ENCODE peak calls at places on chromosome 21, in eight cellular contexts. U is uterus, I is A549, S is upper lobe of left lung, E is neural progenitor cell, B is body of pancreas, Z is AG10803, W is foreskin fibroblast. G is an unnamed sample.

GRCh38 chr21:31938330-31939301 is 65.8 kb downstream of the HUNK start:
- DNase-seq in U (no peak), I (no peak), S (no peak), E (no peak), B (peak; percentile 38), Z (no peak), W (no peak), G (no peak)

GRCh38 chr21:25717491-25718139 is 17.1 kb downstream of the ATP5PF start:
- DNase-seq in U (no peak), I (no peak), S (no peak), E (no peak), B (no peak), Z (peak; percentile 23), W (peak; percentile 30), G (no peak)

GRCh38 chr21:42056996-42057689 is 14.0 kb upstream of the UMODL1 start:
- DNase-seq in U (no peak), I (no peak), S (peak; percentile 69), E (no peak), B (peak; percentile 62), Z (peak; percentile 98), W (peak; percentile 40), G (no peak)

GRCh38 chr21:35976929-35977328 is 83.4 kb downstream of the SETD4 start:
- DNase-seq in U (no peak), I (no peak), S (no peak), E (no peak), B (no peak), Z (no peak), W (no peak), G (no peak)

GRCh38 chr21:32807717-32808380 is 36.3 kb upstream of the PAXBP1 start:
- DNase-seq in U (peak; percentile 52), I (no peak), S (no peak), E (peak; percentile 37), B (no peak), Z (peak; percentile 76), W (no peak), G (no peak)

GRCh38 chr21:8990326-8991087 is 1530.9 kb upstream of the TPTE start:
- DNase-seq in U (no peak), I (no peak), S (no peak), E (no peak), B (no peak), Z (no peak), W (no peak), G (no peak)

GRCh38 chr21:32739946-32740345 is 12.1 kb upstream of the SYNJ1 start:
- DNase-seq in U (no peak), I (no peak), S (no peak), E (no peak), B (no peak), Z (no peak), W (no peak), G (no peak)

GRCh38 chr21:39364949-39365348 is 16.1 kb upstream of the HMGN1 start:
- DNase-seq in U (no peak), I (no peak), S (no peak), E (no peak), B (no peak), Z (no peak), W (no peak), G (no peak)

GRCh38 chr21:34570315-34570714 is 44.6 kb downstream of the RCAN1 start:
- DNase-seq in U (no peak), I (no peak), S (no peak), E (no peak), B (no peak), Z (no peak), W (no peak), G (no peak)

GRCh38 chr21:34571994-34572393 is 42.9 kb downstream of the RCAN1 start:
- DNase-seq in U (no peak), I (no peak), S (no peak), E (no peak), B (no peak), Z (no peak), W (no peak), G (no peak)

GRCh38 chr21:34569381-34569979 is 45.4 kb downstream of the RCAN1 start:
- DNase-seq in U (no peak), I (no peak), S (no peak), E (no peak), B (no peak), Z (no peak), W (no peak), G (no peak)

GRCh38 chr21:34565238-34565637 is 49.7 kb downstream of the RCAN1 start:
- DNase-seq in U (no peak), I (no peak), S (no peak), E (no peak), B (no peak), Z (no peak), W (no peak), G (no peak)

DNA sequence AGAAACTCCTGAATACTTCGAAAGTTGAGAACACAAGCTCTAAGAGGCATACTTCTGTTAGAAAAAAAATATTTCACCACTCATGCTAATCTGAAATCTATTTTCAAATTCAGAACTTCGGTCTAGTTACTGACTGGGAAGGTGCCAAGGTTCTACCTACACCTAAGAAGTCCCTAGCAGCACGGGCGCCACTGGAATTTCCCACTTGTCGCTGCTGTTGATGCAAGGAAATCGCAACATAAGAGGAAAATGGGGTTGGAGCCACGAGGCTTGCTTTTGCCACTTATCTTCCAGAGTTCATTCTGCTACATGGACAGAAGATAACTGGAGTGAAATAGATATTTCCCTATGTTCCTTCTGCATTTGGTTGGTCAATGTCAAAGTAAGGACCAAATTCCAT is 47.3 kb downstream of the RCAN1 start:
- DNase-seq in U (no peak), I (no peak), S (no peak), E (no peak), B (no peak), Z (no peak), W (no peak), G (no peak)
- TF ChIP-seq CTCF in U (no peak), I (no peak), S (no peak), E (no peak), B (no peak), Z (no peak), W (no peak), G (no peak)

GRCh38 chr21:38171723-38172344 is 85.0 kb upstream of the KCNJ15 start:
- DNase-seq in U (no peak), I (no peak), S (no peak), E (peak; percentile 72), B (no peak), Z (peak; percentile 67), W (peak; percentile 73), G (no peak)
- TF ChIP-seq CTCF in U (no peak), I (no peak), S (no peak), E (no peak), B (no peak), Z (peak; percentile 25), W (peak; percentile 2), G (peak; percentile 39)

DNA sequence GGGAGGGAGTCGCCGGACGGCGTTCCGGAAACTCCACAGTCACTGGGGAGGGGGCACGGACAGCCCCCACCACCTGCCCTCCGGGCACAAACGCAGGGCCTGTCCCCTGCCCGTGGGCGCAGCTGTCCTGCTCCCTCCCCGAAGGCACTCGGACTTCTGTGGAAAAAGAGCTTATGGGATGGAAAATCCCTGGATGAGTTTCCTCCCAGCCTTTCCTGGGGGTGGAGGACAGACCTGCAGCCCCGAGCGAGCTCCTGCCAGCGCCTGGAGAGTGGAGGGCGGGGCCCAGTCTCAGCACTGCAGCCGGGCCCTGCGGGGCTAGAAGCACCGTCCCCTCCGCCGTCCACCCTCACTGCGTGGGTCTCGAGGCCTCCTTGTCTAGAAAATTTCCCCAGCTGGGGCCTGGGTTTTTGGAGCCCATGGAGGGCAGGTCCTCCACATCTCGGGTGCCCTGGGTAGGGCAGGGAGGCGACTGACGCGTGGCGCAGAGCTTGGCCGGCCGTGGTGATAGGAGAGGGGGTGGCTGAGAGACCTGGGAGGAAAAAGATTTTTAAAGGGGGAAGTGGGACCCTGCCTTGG is 6.5 kb upstream of the COL6A1 start:
- DNase-seq in U (peak; percentile 87), I (no peak), S (peak; percentile 82), E (peak; percentile 56), B (no peak), Z (no peak), W (no peak), G (peak; percentile 72)
- TF ChIP-seq CTCF in U (peak; percentile 33), I (no peak), S (no peak), E (no peak), B (no peak), Z (no peak), W (no peak), G (no peak)

GRCh38 chr21:45027241-45028196 is 46.9 kb upstream of the ADARB1 start:
- DNase-seq in U (peak; percentile 9), I (no peak), S (no peak), E (no peak), B (no peak), Z (no peak), W (no peak), G (no peak)

GRCh38 chr21:45029298-45029967 is 44.9 kb upstream of the ADARB1 start:
- DNase-seq in U (no peak), I (no peak), S (no peak), E (peak; percentile 79), B (no peak), Z (peak; percentile 50), W (no peak), G (peak; percentile 70)

GRCh38 chr21:45026066-45026745 is 48.2 kb upstream of the ADARB1 start:
- DNase-seq in U (no peak), I (no peak), S (no peak), E (no peak), B (no peak), Z (no peak), W (no peak), G (no peak)

GRCh38 chr21:45029968-45030636 is 44.3 kb upstream of the ADARB1 start:
- DNase-seq in U (no peak), I (no peak), S (peak; percentile 56), E (peak; percentile 81), B (no peak), Z (no peak), W (no peak), G (no peak)

DNA sequence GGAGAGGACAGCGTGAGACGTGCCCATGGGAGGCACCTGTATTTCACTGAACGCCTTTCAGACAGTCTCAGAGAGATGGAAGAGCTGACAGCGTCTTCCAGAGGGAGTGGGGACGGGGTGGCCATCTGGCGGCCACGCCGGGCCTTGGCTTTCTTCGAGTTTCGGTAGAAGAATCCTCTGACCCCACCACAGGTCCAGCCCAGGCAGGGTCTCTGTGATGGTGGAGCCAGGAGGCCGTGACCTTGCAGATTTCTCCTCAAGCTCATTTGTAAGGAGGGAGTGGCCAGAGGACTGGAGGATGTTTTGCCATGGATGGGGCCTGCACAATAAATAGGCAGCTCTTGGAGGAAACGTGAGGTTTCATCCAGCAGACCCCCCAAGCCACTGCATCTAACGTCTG is 47.5 kb upstream of the ADARB1 start:
- DNase-seq in U (no peak), I (no peak), S (no peak), E (peak; percentile 51), B (no peak), Z (no peak), W (no peak), G (no peak)
- TF ChIP-seq CTCF in U (no peak), I (no peak), S (no peak), E (peak; percentile 36), B (no peak), Z (no peak), W (no peak), G (peak; percentile 45)

GRCh38 chr21:44933199-44933937 is 6.5 kb upstream of the SLX9 start:
- DNase-seq in U (no peak), I (no peak), S (peak; percentile 57), E (no peak), B (no peak), Z (no peak), W (no peak), G (no peak)
- TF ChIP-seq CTCF in U (no peak), I (no peak), S (no peak), E (no peak), B (no peak), Z (no peak), W (no peak), G (no peak)

G was measured in type B pancreatic cell.